ENCODE peak calls at places on chromosomes 3 and 15, in four cellular contexts. One of them, this sample, is unnamed.
A peak's percentile ranks its signal among the peaks of the same experiment; 100 is the strongest.

GRCh38 chr3:127598841-127599570 is 795 bp downstream of the MCM2 start:
- DNase-seq in cardiac muscle cell: no peak
- DNase-seq in thoracic aorta: no peak
- DNase-seq in right cardiac atrium: no peak
- DNase-seq in this sample: no peak

GRCh38 chr3:112293368-112294321 is at the start of gene SLC9C1:
- DNase-seq in cardiac muscle cell: peak; percentile 79
- DNase-seq in thoracic aorta: no peak
- DNase-seq in right cardiac atrium: peak; percentile 28
- DNase-seq in this sample: no peak

GRCh38 chr3:46406786-46407611 is at the start of the genes CCR5AS and CCRL2:
- DNase-seq in cardiac muscle cell: peak; percentile 37
- DNase-seq in thoracic aorta: no peak
- DNase-seq in right cardiac atrium: peak; percentile 72
- DNase-seq in this sample: no peak

GRCh38 chr3:43120937-43121336 is 15.1 kb upstream of the POMGNT2 start:
- DNase-seq in cardiac muscle cell: no peak
- DNase-seq in thoracic aorta: no peak
- DNase-seq in right cardiac atrium: no peak
- DNase-seq in this sample: no peak

GRCh38 chr15:63600001-63600645 is 2.9 kb downstream of the FBXL22 start:
- DNase-seq in cardiac muscle cell: peak; percentile 39
- DNase-seq in thoracic aorta: no peak
- DNase-seq in right cardiac atrium: peak; percentile 49
- DNase-seq in this sample: peak; percentile 41

GRCh38 chr3:194592798-194593752 is 40.1 kb downstream of the TMEM44 start:
- DNase-seq in cardiac muscle cell: no peak
- DNase-seq in thoracic aorta: no peak
- DNase-seq in right cardiac atrium: no peak
- DNase-seq in this sample: peak; percentile 34

GRCh38 chr15:51760805-51761204 is 9.4 kb downstream of the TMOD2 start:
- DNase-seq in cardiac muscle cell: no peak
- DNase-seq in thoracic aorta: no peak
- DNase-seq in right cardiac atrium: no peak
- DNase-seq in this sample: no peak

GRCh38 chr3:13134166-13134878 is 61.1 kb upstream of the IQSEC1 start:
- DNase-seq in cardiac muscle cell: no peak
- DNase-seq in thoracic aorta: no peak
- DNase-seq in right cardiac atrium: no peak
- DNase-seq in this sample: no peak

GRCh38 chr15:32763295-32763694 is 45.5 kb downstream of the GREM1 start:
- DNase-seq in cardiac muscle cell: no peak
- DNase-seq in thoracic aorta: no peak
- DNase-seq in right cardiac atrium: no peak
- DNase-seq in this sample: no peak

GRCh38 chr3:30535515-30535914 is 70.9 kb upstream of the TGFBR2 start:
- DNase-seq in cardiac muscle cell: no peak
- DNase-seq in thoracic aorta: no peak
- DNase-seq in right cardiac atrium: no peak
- DNase-seq in this sample: no peak

GRCh38 chr15:90571063-90571541 is 41.4 kb downstream of the CRTC3 start:
- DNase-seq in cardiac muscle cell: no peak
- DNase-seq in thoracic aorta: peak; percentile 36
- DNase-seq in right cardiac atrium: peak; percentile 52
- DNase-seq in this sample: peak; percentile 71

GRCh38 chr15:68366314-68366713 is 65.6 kb downstream of the ITGA11 start:
- DNase-seq in cardiac muscle cell: peak; percentile 28
- DNase-seq in thoracic aorta: peak; percentile 64
- DNase-seq in right cardiac atrium: no peak
- DNase-seq in this sample: no peak

GRCh38 chr3:46417841-46418611 is 11.0 kb downstream of the CCRL2 start:
- DNase-seq in cardiac muscle cell: no peak
- DNase-seq in thoracic aorta: no peak
- DNase-seq in right cardiac atrium: no peak
- DNase-seq in this sample: no peak

GRCh38 chr3:184314363-184314699 is at the start of gene EIF4G1:
- DNase-seq in cardiac muscle cell: peak; percentile 96
- DNase-seq in thoracic aorta: peak; percentile 80
- DNase-seq in right cardiac atrium: peak; percentile 96
- DNase-seq in this sample: peak; percentile 94

GRCh38 chr3:127541320-127541719 is 49.2 kb downstream of the TPRA1 start:
- DNase-seq in cardiac muscle cell: no peak
- DNase-seq in thoracic aorta: no peak
- DNase-seq in right cardiac atrium: no peak
- DNase-seq in this sample: no peak

GRCh38 chr3:42752961-42753360 is 20.1 kb downstream of the CCDC13 start:
- DNase-seq in cardiac muscle cell: no peak
- DNase-seq in thoracic aorta: no peak
- DNase-seq in right cardiac atrium: no peak
- DNase-seq in this sample: no peak

GRCh38 chr3:127775398-127776109 is 46.8 kb downstream of the MGLL start:
- DNase-seq in cardiac muscle cell: no peak
- DNase-seq in thoracic aorta: no peak
- DNase-seq in right cardiac atrium: peak; percentile 67
- DNase-seq in this sample: no peak

GRCh38 chr3:31693346-31693745 is 160.6 kb downstream of the STT3B start:
- DNase-seq in cardiac muscle cell: no peak
- DNase-seq in thoracic aorta: no peak
- DNase-seq in right cardiac atrium: no peak
- DNase-seq in this sample: no peak

GRCh38 chr3:106421928-106422327 is 553.1 kb upstream of the CBLB start:
- DNase-seq in cardiac muscle cell: no peak
- DNase-seq in thoracic aorta: no peak
- DNase-seq in right cardiac atrium: no peak
- DNase-seq in this sample: no peak

GRCh38 chr15:99154271-99154670 is 49.4 kb downstream of the SYNM start:
- DNase-seq in cardiac muscle cell: no peak
- DNase-seq in thoracic aorta: no peak
- DNase-seq in right cardiac atrium: no peak
- DNase-seq in this sample: no peak

GRCh38 chr3:30354972-30355371 is 251.4 kb upstream of the TGFBR2 start:
- DNase-seq in cardiac muscle cell: no peak
- DNase-seq in thoracic aorta: no peak
- DNase-seq in right cardiac atrium: no peak
- DNase-seq in this sample: no peak

GRCh38 chr3:66490214-66490613 is 10.6 kb downstream of the LRIG1 start:
- DNase-seq in cardiac muscle cell: no peak
- DNase-seq in thoracic aorta: no peak
- DNase-seq in right cardiac atrium: no peak
- DNase-seq in this sample: no peak

GRCh38 chr15:35305906-35306305 is 220.8 kb upstream of the NANOGP8 start:
- DNase-seq in cardiac muscle cell: no peak
- DNase-seq in thoracic aorta: no peak
- DNase-seq in right cardiac atrium: no peak
- DNase-seq in this sample: no peak

GRCh38 chr15:64507845-64508244 is 47.5 kb downstream of the ZNF609 start:
- DNase-seq in cardiac muscle cell: no peak
- DNase-seq in thoracic aorta: no peak
- DNase-seq in right cardiac atrium: no peak
- DNase-seq in this sample: no peak

GRCh38 chr3:177102526-177102925 is 94.8 kb downstream of the TBL1XR1 start:
- DNase-seq in cardiac muscle cell: peak; percentile 61
- DNase-seq in thoracic aorta: no peak
- DNase-seq in right cardiac atrium: no peak
- DNase-seq in this sample: no peak

GRCh38 chr3:114928989-114929620 is 218.0 kb downstream of the ZBTB20 start:
- DNase-seq in cardiac muscle cell: no peak
- DNase-seq in thoracic aorta: no peak
- DNase-seq in right cardiac atrium: no peak
- DNase-seq in this sample: no peak

GRCh38 chr3:115085197-115085865 is 61.8 kb downstream of the ZBTB20 start:
- DNase-seq in cardiac muscle cell: peak; percentile 11
- DNase-seq in thoracic aorta: no peak
- DNase-seq in right cardiac atrium: no peak
- DNase-seq in this sample: no peak

GRCh38 chr3:10341901-10342398 is 21.0 kb upstream of the SEC13 start:
- DNase-seq in cardiac muscle cell: no peak
- DNase-seq in thoracic aorta: no peak
- DNase-seq in right cardiac atrium: no peak
- DNase-seq in this sample: no peak

GRCh38 chr3:141407817-141408216 is 39.5 kb downstream of the ZBTB38 start:
- DNase-seq in cardiac muscle cell: no peak
- DNase-seq in thoracic aorta: no peak
- DNase-seq in right cardiac atrium: no peak
- DNase-seq in this sample: no peak
- H3K4me1 ChIP-seq in cardiac muscle cell: peaks cover 28% of the 10 kb centered on the region
- H3K4me1 ChIP-seq in thoracic aorta: peaks cover 94% of the 10 kb centered on the region
- H3K4me1 ChIP-seq in right cardiac atrium: peaks cover 33% of the 10 kb centered on the region
- H3K4me1 ChIP-seq in this sample: peaks cover 61% of the 10 kb centered on the region

DNA sequence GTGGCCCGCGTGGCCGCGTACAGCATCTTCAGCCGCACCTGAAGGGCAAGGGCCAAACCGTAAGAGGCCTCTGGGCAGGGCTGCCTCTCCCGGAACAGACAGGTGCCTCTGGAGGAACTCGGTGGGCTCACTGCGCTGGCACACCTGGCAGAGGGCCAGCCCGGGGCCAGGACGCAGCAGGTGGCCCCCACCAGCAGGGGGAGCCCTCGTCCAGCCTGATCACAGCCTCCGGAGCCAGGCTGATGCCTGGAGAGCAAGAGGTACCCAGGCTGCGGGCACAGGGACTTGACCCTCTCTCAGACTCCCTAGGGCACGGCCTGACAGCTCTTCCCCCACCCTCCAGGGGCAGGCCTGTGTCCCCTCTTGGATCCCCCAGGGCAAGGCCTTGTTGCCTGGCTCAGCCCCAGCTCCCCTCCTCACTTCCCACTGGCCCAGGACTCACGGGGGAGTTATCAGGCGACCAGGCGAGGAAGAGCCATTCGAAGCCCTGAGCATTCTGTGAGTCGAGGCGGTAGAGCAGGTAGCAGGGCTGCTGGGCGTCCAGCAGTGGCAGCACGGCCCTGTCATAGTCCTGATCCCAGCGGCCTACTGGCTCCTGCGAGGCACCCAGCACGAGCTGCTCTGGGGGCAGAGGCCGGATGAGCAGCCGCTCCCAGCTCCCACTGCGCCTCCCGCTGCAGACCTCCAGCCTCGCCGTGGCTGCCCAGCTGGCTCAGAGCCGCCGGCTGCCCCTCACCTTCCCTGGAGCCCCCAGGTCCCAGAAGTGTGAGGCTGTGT is 6.2 kb upstream of the TLR9 start:
- DNase-seq in cardiac muscle cell: peak; percentile 64
- DNase-seq in thoracic aorta: no peak
- DNase-seq in right cardiac atrium: peak; percentile 77
- DNase-seq in this sample: peak; percentile 71
- H3K4me1 ChIP-seq in cardiac muscle cell: peaks cover 5% of the 10 kb centered on the region
- H3K4me1 ChIP-seq in thoracic aorta: peaks cover 17% of the 10 kb centered on the region
- H3K4me1 ChIP-seq in right cardiac atrium: peaks cover 10% of the 10 kb centered on the region
- H3K4me1 ChIP-seq in this sample: peaks cover 36% of the 10 kb centered on the region

GRCh38 chr3:164235239-164235728 is 843.0 kb downstream of the SI start:
- DNase-seq in cardiac muscle cell: no peak
- DNase-seq in thoracic aorta: no peak
- DNase-seq in right cardiac atrium: no peak
- DNase-seq in this sample: no peak
- H3K4me1 ChIP-seq in cardiac muscle cell: no peaks in the 10 kb centered on the region
- H3K4me1 ChIP-seq in thoracic aorta: no peaks in the 10 kb centered on the region
- H3K4me1 ChIP-seq in right cardiac atrium: no peaks in the 10 kb centered on the region
- H3K4me1 ChIP-seq in this sample: no peaks in the 10 kb centered on the region

DNA sequence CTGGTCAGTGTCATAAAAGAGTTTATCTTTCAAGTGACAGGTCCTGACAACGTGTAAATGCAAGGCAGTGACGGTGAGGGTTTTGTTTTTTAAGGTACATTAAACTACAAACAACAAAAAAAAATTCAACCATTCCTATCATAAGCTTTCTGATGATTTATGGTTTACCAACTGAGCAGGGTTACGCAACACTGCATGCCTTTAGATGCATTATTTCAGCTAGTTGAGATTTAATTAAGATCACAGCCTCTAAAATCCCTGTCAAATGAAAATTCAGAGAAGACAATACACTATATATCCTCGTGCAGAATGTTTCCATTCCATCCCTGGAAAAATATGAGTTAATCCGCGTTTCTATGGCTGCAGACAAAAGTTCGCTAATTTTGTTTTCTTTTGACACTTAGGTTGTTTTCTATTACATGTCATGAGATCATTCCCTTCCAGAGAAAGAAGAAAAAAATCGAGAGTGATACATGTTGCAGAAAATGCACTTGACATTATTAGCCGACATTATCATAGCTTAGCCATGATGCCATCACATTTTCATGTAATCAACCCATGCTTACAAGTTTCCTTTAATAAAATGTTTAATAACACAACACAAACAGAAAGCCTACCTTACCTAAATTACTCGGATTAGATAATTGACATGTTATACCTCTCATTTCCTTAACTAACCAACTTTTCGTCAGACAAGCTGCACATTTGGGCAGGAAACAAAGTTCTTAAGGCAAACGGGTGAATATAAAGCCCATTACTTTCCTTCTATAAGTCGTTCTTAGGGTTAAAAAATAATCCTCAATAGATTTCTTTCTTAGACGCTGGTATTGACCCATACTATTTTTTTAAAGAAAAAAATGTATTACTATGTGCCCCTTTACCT is 521.2 kb downstream of the FOXP1 start:
- DNase-seq in cardiac muscle cell: no peak
- DNase-seq in thoracic aorta: no peak
- DNase-seq in right cardiac atrium: no peak
- DNase-seq in this sample: no peak
- H3K4me1 ChIP-seq in cardiac muscle cell: peaks cover 66% of the 10 kb centered on the region
- H3K4me1 ChIP-seq in thoracic aorta: peaks cover 61% of the 10 kb centered on the region
- H3K4me1 ChIP-seq in right cardiac atrium: peaks cover 5% of the 10 kb centered on the region
- H3K4me1 ChIP-seq in this sample: peaks cover 61% of the 10 kb centered on the region

DNA sequence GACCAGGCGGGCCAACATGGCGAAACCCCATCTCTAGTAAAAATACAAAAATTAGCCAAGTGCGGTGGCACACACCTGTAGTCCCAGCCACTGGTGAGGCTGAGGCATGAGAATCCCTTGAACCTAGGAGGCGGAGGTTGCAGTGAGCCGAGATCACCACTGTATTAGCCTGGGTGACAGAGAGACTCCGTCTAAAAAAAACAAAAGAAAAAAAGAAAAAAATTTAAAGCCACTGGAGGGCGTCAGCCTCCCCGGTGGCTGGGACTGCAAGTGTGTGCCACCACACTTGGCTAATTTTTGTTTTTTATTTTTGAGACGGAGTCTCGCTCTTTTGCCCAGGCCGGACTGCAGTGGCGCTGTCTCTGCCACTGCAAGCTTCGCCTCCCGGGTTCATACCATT is 7.9 kb downstream of the RTF1 start:
- DNase-seq in cardiac muscle cell: no peak
- DNase-seq in thoracic aorta: no peak
- DNase-seq in right cardiac atrium: no peak
- DNase-seq in this sample: no peak
- H3K4me1 ChIP-seq in cardiac muscle cell: no peaks in the 10 kb centered on the region
- H3K4me1 ChIP-seq in thoracic aorta: no peaks in the 10 kb centered on the region
- H3K4me1 ChIP-seq in right cardiac atrium: peaks cover 2% of the 10 kb centered on the region
- H3K4me1 ChIP-seq in this sample: no peaks in the 10 kb centered on the region

DNA sequence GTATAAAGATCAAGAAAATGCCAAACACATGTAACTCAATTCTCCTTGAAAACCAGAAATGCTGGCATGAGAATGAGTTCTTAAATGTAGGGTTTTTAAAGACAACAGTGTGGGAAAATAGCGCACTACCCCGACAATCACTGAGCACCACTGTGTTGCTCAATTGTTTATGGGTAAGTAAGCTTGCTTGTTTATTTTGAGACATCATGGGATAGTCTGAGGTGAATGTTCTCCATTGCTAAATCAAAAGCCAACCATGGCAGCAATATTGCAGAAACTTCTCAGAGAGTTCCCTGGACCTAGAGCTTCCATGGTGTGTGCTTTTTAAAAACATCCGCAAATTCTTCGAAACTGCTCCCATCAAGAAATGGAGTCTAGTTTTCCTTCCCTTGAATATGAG is 62.7 kb downstream of the CERS3 start:
- DNase-seq in cardiac muscle cell: no peak
- DNase-seq in thoracic aorta: no peak
- DNase-seq in right cardiac atrium: no peak
- DNase-seq in this sample: no peak
- H3K4me1 ChIP-seq in cardiac muscle cell: no peaks in the 10 kb centered on the region
- H3K4me1 ChIP-seq in thoracic aorta: peaks cover 10% of the 10 kb centered on the region
- H3K4me1 ChIP-seq in right cardiac atrium: no peaks in the 10 kb centered on the region
- H3K4me1 ChIP-seq in this sample: peaks cover 17% of the 10 kb centered on the region

This sample was measured in gastrocnemius medialis.